ENCODE peak calls at places on chromosome 5, in nine cellular contexts. One of them, this sample, is unnamed.

GRCh38 chr5:61933787-61934626 is 372.0 kb upstream of the KIF2A start:
- DNase-seq in heart right ventricle: peak
- DNase-seq in kidney: no peak
- DNase-seq in MM.1S: peak
- DNase-seq in HL-60: no peak
- DNase-seq in AG10803: peak
- DNase-seq in GM06990: peak
- DNase-seq in AG09309: no peak
- DNase-seq in kidney epithelial cell: no peak
- DNase-seq in this sample: no peak

GRCh38 chr5:122102825-122103224 is 24.8 kb upstream of the LOX start:
- DNase-seq in heart right ventricle: no peak
- DNase-seq in MM.1S: no peak
- DNase-seq in AG09309: no peak
- DNase-seq in HL-60: no peak
- DNase-seq in kidney epithelial cell: peak
- DNase-seq in kidney: no peak
- DNase-seq in GM06990: no peak
- DNase-seq in AG10803: peak
- DNase-seq in this sample: no peak

GRCh38 chr5:153781325-153781724 is 257.4 kb downstream of the FAM114A2 start:
- DNase-seq in AG09309: no peak
- DNase-seq in AG10803: no peak
- DNase-seq in kidney epithelial cell: no peak
- DNase-seq in heart right ventricle: no peak
- DNase-seq in kidney: no peak
- DNase-seq in GM06990: no peak
- DNase-seq in HL-60: no peak
- DNase-seq in MM.1S: no peak
- DNase-seq in this sample: no peak

GRCh38 chr5:60960591-60960990 is 15.6 kb downstream of the NDUFAF2 start:
- DNase-seq in MM.1S: peak
- DNase-seq in GM06990: no peak
- DNase-seq in AG10803: peak
- DNase-seq in kidney: no peak
- DNase-seq in heart right ventricle: no peak
- DNase-seq in HL-60: no peak
- DNase-seq in AG09309: no peak
- DNase-seq in kidney epithelial cell: no peak
- DNase-seq in this sample: no peak

GRCh38 chr5:149371296-149371962 is 7.7 kb downstream of the IL17B start:
- DNase-seq in kidney epithelial cell: no peak
- DNase-seq in MM.1S: peak
- DNase-seq in GM06990: no peak
- DNase-seq in AG10803: peak
- DNase-seq in HL-60: no peak
- DNase-seq in kidney: no peak
- DNase-seq in AG09309: no peak
- DNase-seq in heart right ventricle: peak
- DNase-seq in this sample: no peak

GRCh38 chr5:57094753-57095683 is 78.8 kb upstream of the GPBP1 start:
- DNase-seq in kidney: no peak
- DNase-seq in MM.1S: no peak
- DNase-seq in AG09309: no peak
- DNase-seq in AG10803: no peak
- DNase-seq in kidney epithelial cell: no peak
- DNase-seq in HL-60: no peak
- DNase-seq in GM06990: no peak
- DNase-seq in heart right ventricle: no peak
- DNase-seq in this sample: no peak

GRCh38 chr5:149265559-149265958 is 6.1 kb upstream of the AFAP1L1 start:
- DNase-seq in HL-60: peak
- DNase-seq in heart right ventricle: peak
- DNase-seq in kidney: no peak
- DNase-seq in kidney epithelial cell: no peak
- DNase-seq in GM06990: no peak
- DNase-seq in AG09309: no peak
- DNase-seq in AG10803: peak
- DNase-seq in MM.1S: no peak
- DNase-seq in this sample: no peak

GRCh38 chr5:148730955-148731898 is 76.9 kb upstream of the HTR4 start:
- DNase-seq in kidney: no peak
- DNase-seq in MM.1S: peak
- DNase-seq in heart right ventricle: peak
- DNase-seq in GM06990: peak
- DNase-seq in HL-60: peak
- DNase-seq in kidney epithelial cell: peak
- DNase-seq in AG10803: peak
- DNase-seq in AG09309: peak
- DNase-seq in this sample: peak

DNA sequence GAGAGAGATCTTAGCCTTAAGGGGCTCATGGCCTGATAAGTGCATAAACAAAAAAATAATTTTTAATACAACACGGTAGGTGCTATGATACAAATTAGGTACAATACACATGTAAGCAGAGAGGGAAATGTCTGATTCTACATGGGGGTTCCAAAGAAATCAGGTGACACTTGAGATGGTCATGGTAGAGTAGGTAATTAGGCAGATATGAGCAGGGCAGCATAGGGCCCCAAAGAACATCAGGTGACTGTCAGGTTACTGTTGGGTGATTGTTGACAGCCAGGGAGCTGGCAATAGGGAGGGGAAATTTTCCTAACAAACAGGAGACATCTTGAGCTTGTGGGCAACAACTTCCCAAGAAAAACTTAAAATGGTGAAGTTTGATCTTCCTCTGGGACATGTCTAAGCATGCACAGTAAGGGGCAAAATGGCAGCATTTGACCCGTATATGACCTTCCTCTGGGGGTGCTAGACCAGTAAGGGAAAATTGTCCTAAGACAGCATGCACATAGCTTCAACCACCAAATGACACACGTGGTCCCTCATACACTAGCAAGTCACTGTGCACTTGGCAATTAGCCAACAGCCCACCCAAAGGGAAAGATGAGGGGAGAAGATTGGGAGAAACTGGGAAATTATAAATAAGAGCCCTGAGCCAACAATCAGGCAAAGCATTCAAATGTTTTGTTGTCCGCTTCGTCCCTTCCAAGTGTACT is 37.3 kb upstream of the TENT4A start:
- DNase-seq in AG10803: no peak
- DNase-seq in heart right ventricle: no peak
- DNase-seq in MM.1S: no peak
- DNase-seq in kidney: no peak
- DNase-seq in AG09309: no peak
- DNase-seq in kidney epithelial cell: no peak
- DNase-seq in HL-60: peak
- DNase-seq in GM06990: no peak
- DNase-seq in this sample: no peak
- TF ChIP-seq CTCF in AG10803: peak
- TF ChIP-seq CTCF in heart right ventricle: no peak
- TF ChIP-seq CTCF in MM.1S: peak
- TF ChIP-seq CTCF in kidney: no peak
- TF ChIP-seq CTCF in AG09309: no peak
- TF ChIP-seq CTCF in kidney epithelial cell: no peak
- TF ChIP-seq CTCF in HL-60: no peak
- TF ChIP-seq CTCF in GM06990: no peak
- TF ChIP-seq CTCF in this sample: no peak

GRCh38 chr5:142654578-142655042 is 31.3 kb downstream of the FGF1 start:
- DNase-seq in kidney: no peak
- DNase-seq in AG09309: no peak
- DNase-seq in kidney epithelial cell: no peak
- DNase-seq in AG10803: no peak
- DNase-seq in GM06990: no peak
- DNase-seq in MM.1S: no peak
- DNase-seq in HL-60: no peak
- DNase-seq in heart right ventricle: no peak
- DNase-seq in this sample: no peak
- TF ChIP-seq CTCF in kidney: no peak
- TF ChIP-seq CTCF in AG09309: peak
- TF ChIP-seq CTCF in kidney epithelial cell: no peak
- TF ChIP-seq CTCF in AG10803: no peak
- TF ChIP-seq CTCF in GM06990: no peak
- TF ChIP-seq CTCF in MM.1S: no peak
- TF ChIP-seq CTCF in HL-60: no peak
- TF ChIP-seq CTCF in heart right ventricle: no peak
- TF ChIP-seq CTCF in this sample: peak

GRCh38 chr5:116418016-116418415 is 156.6 kb downstream of the SEMA6A start:
- DNase-seq in MM.1S: no peak
- DNase-seq in GM06990: no peak
- DNase-seq in kidney epithelial cell: no peak
- DNase-seq in kidney: no peak
- DNase-seq in HL-60: no peak
- DNase-seq in AG10803: no peak
- DNase-seq in AG09309: no peak
- DNase-seq in heart right ventricle: no peak
- DNase-seq in this sample: no peak

GRCh38 chr5:116411101-116411571 is 163.5 kb downstream of the SEMA6A start:
- DNase-seq in heart right ventricle: peak
- DNase-seq in kidney: peak
- DNase-seq in AG09309: no peak
- DNase-seq in MM.1S: no peak
- DNase-seq in HL-60: no peak
- DNase-seq in kidney epithelial cell: no peak
- DNase-seq in GM06990: no peak
- DNase-seq in AG10803: no peak
- DNase-seq in this sample: no peak

GRCh38 chr5:116418774-116419173 is 155.8 kb downstream of the SEMA6A start:
- DNase-seq in kidney: no peak
- DNase-seq in HL-60: no peak
- DNase-seq in MM.1S: no peak
- DNase-seq in kidney epithelial cell: no peak
- DNase-seq in AG10803: no peak
- DNase-seq in GM06990: no peak
- DNase-seq in heart right ventricle: no peak
- DNase-seq in AG09309: no peak
- DNase-seq in this sample: no peak

GRCh38 chr5:116415989-116416388 is 158.6 kb downstream of the SEMA6A start:
- DNase-seq in GM06990: no peak
- DNase-seq in AG10803: no peak
- DNase-seq in MM.1S: no peak
- DNase-seq in kidney epithelial cell: no peak
- DNase-seq in heart right ventricle: no peak
- DNase-seq in AG09309: no peak
- DNase-seq in HL-60: no peak
- DNase-seq in kidney: no peak
- DNase-seq in this sample: no peak

DNA sequence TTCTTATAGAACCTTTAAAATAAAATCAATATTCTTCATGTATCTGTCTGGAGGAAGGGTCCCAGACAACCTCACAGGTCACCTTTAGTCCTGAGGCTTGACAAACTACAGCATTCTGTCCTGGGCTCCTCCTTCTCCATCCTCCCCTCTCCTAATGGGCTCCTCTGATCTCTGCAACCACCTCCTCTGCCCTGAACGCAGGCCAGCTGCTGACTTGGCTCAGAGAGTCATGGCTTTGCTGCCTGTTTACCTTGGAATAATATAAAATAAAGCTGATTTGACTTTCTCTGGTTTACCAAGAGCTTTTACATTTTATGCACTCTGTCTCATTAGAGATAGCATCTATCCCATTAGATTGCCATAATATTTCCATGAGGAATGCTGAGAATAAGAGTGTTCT is 159.4 kb downstream of the SEMA6A start:
- DNase-seq in AG09309: no peak
- DNase-seq in AG10803: no peak
- DNase-seq in MM.1S: no peak
- DNase-seq in GM06990: no peak
- DNase-seq in kidney epithelial cell: no peak
- DNase-seq in heart right ventricle: no peak
- DNase-seq in kidney: no peak
- DNase-seq in HL-60: no peak
- DNase-seq in this sample: no peak
- TF ChIP-seq CTCF in AG09309: no peak
- TF ChIP-seq CTCF in AG10803: no peak
- TF ChIP-seq CTCF in MM.1S: no peak
- TF ChIP-seq CTCF in GM06990: no peak
- TF ChIP-seq CTCF in kidney epithelial cell: no peak
- TF ChIP-seq CTCF in heart right ventricle: no peak
- TF ChIP-seq CTCF in kidney: no peak
- TF ChIP-seq CTCF in HL-60: no peak
- TF ChIP-seq CTCF in this sample: no peak

GRCh38 chr5:86500947-86501346 is 116.8 kb upstream of the COX7C start:
- DNase-seq in AG10803: no peak
- DNase-seq in MM.1S: peak
- DNase-seq in HL-60: no peak
- DNase-seq in GM06990: no peak
- DNase-seq in AG09309: no peak
- DNase-seq in kidney: no peak
- DNase-seq in heart right ventricle: no peak
- DNase-seq in kidney epithelial cell: no peak
- DNase-seq in this sample: no peak
- TF ChIP-seq CTCF in AG10803: no peak
- TF ChIP-seq CTCF in MM.1S: peak
- TF ChIP-seq CTCF in HL-60: no peak
- TF ChIP-seq CTCF in GM06990: no peak
- TF ChIP-seq CTCF in AG09309: no peak
- TF ChIP-seq CTCF in kidney: no peak
- TF ChIP-seq CTCF in heart right ventricle: no peak
- TF ChIP-seq CTCF in kidney epithelial cell: no peak
- TF ChIP-seq CTCF in this sample: no peak

GRCh38 chr5:171422902-171423663 is 3.6 kb downstream of the FGF18 start:
- DNase-seq in HL-60: no peak
- DNase-seq in MM.1S: no peak
- DNase-seq in kidney epithelial cell: no peak
- DNase-seq in GM06990: no peak
- DNase-seq in AG09309: no peak
- DNase-seq in AG10803: no peak
- DNase-seq in heart right ventricle: peak
- DNase-seq in kidney: peak
- DNase-seq in this sample: no peak
- TF ChIP-seq CTCF in HL-60: no peak
- TF ChIP-seq CTCF in MM.1S: no peak
- TF ChIP-seq CTCF in kidney epithelial cell: no peak
- TF ChIP-seq CTCF in GM06990: no peak
- TF ChIP-seq CTCF in AG09309: no peak
- TF ChIP-seq CTCF in AG10803: no peak
- TF ChIP-seq CTCF in heart right ventricle: no peak
- TF ChIP-seq CTCF in kidney: no peak
- TF ChIP-seq CTCF in this sample: no peak

DNA sequence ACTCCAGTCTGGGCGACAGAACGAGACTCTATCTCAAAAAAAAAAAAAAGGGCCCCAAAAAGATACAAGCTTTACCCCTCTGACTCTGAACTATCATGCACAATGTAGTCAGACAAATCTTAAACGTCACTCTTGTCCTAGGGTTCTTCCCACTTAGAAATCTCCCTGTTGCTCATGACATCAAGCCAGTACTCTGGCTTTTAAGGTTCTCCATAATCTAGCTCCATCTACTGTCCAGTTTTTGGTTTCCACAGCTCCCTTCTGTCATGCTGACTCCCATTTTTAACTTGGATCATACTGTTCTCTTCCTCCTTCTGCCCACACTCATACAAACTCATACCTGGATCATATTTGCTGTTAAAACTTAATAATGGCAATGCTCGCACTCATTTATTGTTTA is 156.7 kb upstream of the TLX3 start:
- DNase-seq in AG09309: peak
- DNase-seq in GM06990: no peak
- DNase-seq in kidney: no peak
- DNase-seq in AG10803: peak
- DNase-seq in HL-60: no peak
- DNase-seq in heart right ventricle: no peak
- DNase-seq in MM.1S: no peak
- DNase-seq in kidney epithelial cell: no peak
- DNase-seq in this sample: no peak
- TF ChIP-seq CTCF in AG09309: peak
- TF ChIP-seq CTCF in GM06990: no peak
- TF ChIP-seq CTCF in kidney: no peak
- TF ChIP-seq CTCF in AG10803: peak
- TF ChIP-seq CTCF in HL-60: no peak
- TF ChIP-seq CTCF in heart right ventricle: no peak
- TF ChIP-seq CTCF in MM.1S: peak
- TF ChIP-seq CTCF in kidney epithelial cell: peak
- TF ChIP-seq CTCF in this sample: peak

This sample was measured in BJ.